ENCODE peak calls at places on chromosomes 6 and 20, in four cellular contexts. One of them, this sample, is unnamed.

GRCh38 chr20:32516985-32517873 is 67.9 kb downstream of the NOL4L start:
- DNase-seq in K562: no peak
- DNase-seq in IMR-90: peak
- DNase-seq in HepG2: no peak
- DNase-seq in this sample: no peak

GRCh38 chr20:37567331-37567665 is 39.6 kb upstream of the BLCAP start:
- DNase-seq in K562: no peak
- DNase-seq in HepG2: no peak
- DNase-seq in IMR-90: no peak
- DNase-seq in this sample: no peak

GRCh38 chr20:64278319-64278681 is 22.8 kb downstream of the PCMTD2 start:
- DNase-seq in HepG2: no peak
- DNase-seq in IMR-90: no peak
- DNase-seq in K562: no peak
- DNase-seq in this sample: no peak

GRCh38 chr20:39660251-39660650 is 698.1 kb downstream of the DHX35 start:
- DNase-seq in HepG2: no peak
- DNase-seq in IMR-90: no peak
- DNase-seq in K562: no peak
- DNase-seq in this sample: no peak

GRCh38 chr6:162118706-162119105 is 608.9 kb downstream of the PRKN start:
- DNase-seq in IMR-90: no peak
- DNase-seq in HepG2: no peak
- DNase-seq in K562: no peak
- DNase-seq in this sample: no peak

GRCh38 chr6:108762394-108762793 is 85.8 kb upstream of the ARMC2 start:
- DNase-seq in IMR-90: no peak
- DNase-seq in HepG2: no peak
- DNase-seq in K562: no peak
- DNase-seq in this sample: no peak

GRCh38 chr20:25285091-25285647 is 37.3 kb downstream of the PYGB start:
- DNase-seq in K562: peak
- DNase-seq in HepG2: no peak
- DNase-seq in IMR-90: no peak
- DNase-seq in this sample: no peak

GRCh38 chr20:24771651-24772061 is 177.4 kb upstream of the CST7 start:
- DNase-seq in K562: no peak
- DNase-seq in HepG2: no peak
- DNase-seq in IMR-90: no peak
- DNase-seq in this sample: no peak

GRCh38 chr20:31608256-31608980 is 3.3 kb downstream of the ID1 start:
- DNase-seq in K562: peak
- DNase-seq in IMR-90: peak
- DNase-seq in HepG2: peak
- DNase-seq in this sample: peak

GRCh38 chr6:73081955-73082354 is 143.3 kb downstream of the KHDC1L start:
- DNase-seq in IMR-90: no peak
- DNase-seq in HepG2: no peak
- DNase-seq in K562: no peak
- DNase-seq in this sample: no peak

GRCh38 chr6:121748376-121748775 is 312.9 kb downstream of the GJA1 start:
- DNase-seq in IMR-90: peak
- DNase-seq in K562: no peak
- DNase-seq in HepG2: no peak
- DNase-seq in this sample: no peak
- H3K9ac ChIP-seq in IMR-90: no peak
- H3K9ac ChIP-seq in K562: no peak
- H3K9ac ChIP-seq in HepG2: no peak
- H3K9ac ChIP-seq in this sample: no peak

DNA sequence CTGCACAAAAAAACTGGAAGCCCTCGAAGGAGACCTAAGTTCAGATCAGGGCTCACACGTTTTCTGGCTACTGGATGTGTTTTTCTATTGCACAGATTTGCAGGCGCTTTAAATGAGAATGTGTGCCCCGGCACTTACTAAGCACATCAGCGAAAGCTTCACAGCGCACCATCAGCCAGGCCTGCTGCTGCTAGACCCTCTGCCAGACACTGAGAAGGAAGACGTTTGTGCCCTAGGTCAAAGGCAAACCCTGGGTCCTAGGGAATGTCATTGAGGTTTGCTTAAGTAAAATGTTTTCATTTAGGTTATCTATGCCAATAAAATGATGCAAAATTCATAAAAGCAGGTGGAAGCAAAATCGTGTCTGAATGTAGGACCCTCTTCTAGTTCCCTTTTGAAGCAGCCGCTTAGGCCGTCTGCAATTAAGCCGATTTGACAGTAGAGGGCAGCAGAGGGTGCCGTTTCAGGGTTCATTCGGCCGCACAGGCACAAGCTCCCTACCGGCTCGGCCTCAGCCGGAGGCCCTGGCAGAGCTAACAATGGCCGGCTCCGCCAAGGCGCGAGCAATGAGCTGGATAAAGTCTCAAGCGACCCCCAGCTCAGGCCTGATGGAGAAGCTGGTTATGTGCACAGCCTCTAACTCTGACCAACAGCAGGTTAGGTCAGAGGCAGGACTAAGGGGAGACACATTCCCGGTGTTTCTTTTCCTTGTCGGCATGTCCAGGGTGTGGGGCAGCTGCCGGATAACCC is 107.2 kb upstream of the FOXA2 start:
- DNase-seq in K562: peak
- DNase-seq in IMR-90: peak
- DNase-seq in HepG2: peak
- DNase-seq in this sample: peak
- TF ChIP-seq CEBPB in K562: no peak
- TF ChIP-seq CEBPB in IMR-90: no peak
- TF ChIP-seq CEBPB in HepG2: no peak
- TF ChIP-seq CEBPB in this sample: no peak

GRCh38 chr6:7640607-7641577 is 50.9 kb downstream of the SNRNP48 start:
- DNase-seq in IMR-90: peak
- DNase-seq in K562: no peak
- DNase-seq in HepG2: peak
- DNase-seq in this sample: peak
- H3K9ac ChIP-seq in IMR-90: no peak
- H3K9ac ChIP-seq in K562: no peak
- H3K9ac ChIP-seq in HepG2: no peak
- H3K9ac ChIP-seq in this sample: no peak

DNA sequence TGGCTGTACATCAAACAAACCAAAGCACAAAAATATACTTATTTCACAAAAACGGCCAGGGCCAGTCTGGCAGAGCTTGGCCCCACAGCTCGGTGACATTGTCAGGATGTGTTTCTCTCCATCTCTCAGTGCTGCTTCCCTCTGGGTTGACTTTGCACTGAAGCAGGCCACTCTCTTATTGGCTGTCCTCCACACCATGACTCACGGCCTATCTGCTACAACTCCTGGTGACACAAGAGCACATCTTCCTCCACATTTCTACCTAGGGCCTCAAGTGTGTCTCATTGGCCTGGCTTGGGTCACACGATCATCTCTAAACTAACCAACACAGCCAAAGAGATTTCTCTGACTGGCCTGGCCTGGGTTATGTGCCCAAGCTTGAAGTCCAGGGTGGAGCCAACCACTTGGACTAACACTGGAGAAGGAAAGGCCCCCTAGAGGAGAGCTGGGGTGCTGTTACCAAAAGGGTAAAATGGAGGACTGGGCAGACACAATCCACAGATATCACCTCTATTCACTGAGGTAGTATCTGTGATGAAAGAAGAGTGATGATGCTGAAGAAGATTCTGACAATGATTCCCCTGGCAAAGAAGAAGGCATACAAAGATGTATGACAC is 159.8 kb upstream of the TSHZ2 start:
- DNase-seq in K562: peak
- DNase-seq in HepG2: no peak
- DNase-seq in IMR-90: no peak
- DNase-seq in this sample: no peak
- TF ChIP-seq CEBPB in K562: no peak
- TF ChIP-seq CEBPB in HepG2: no peak
- TF ChIP-seq CEBPB in IMR-90: no peak
- TF ChIP-seq CEBPB in this sample: no peak

GRCh38 chr20:62931464-62931863 is 5.2 kb upstream of the DIDO1 start:
- DNase-seq in K562: no peak
- DNase-seq in IMR-90: no peak
- DNase-seq in HepG2: no peak
- DNase-seq in this sample: no peak

GRCh38 chr20:62926229-62927127 is at the start of gene DIDO1:
- DNase-seq in K562: peak
- DNase-seq in IMR-90: peak
- DNase-seq in HepG2: peak
- DNase-seq in this sample: peak

GRCh38 chr20:62927128-62927705 is 912 bp upstream of the DIDO1 start:
- DNase-seq in IMR-90: no peak
- DNase-seq in K562: no peak
- DNase-seq in HepG2: peak
- DNase-seq in this sample: no peak

GRCh38 chr20:62928246-62928939 is 2.1 kb upstream of the DIDO1 start:
- DNase-seq in IMR-90: no peak
- DNase-seq in K562: no peak
- DNase-seq in HepG2: no peak
- DNase-seq in this sample: no peak

GRCh38 chr20:62929051-62929538 is 2.8 kb upstream of the DIDO1 start:
- DNase-seq in IMR-90: peak
- DNase-seq in K562: peak
- DNase-seq in HepG2: peak
- DNase-seq in this sample: no peak
- H3K9ac ChIP-seq in IMR-90: peak
- H3K9ac ChIP-seq in K562: peak
- H3K9ac ChIP-seq in HepG2: peak
- H3K9ac ChIP-seq in this sample: no peak

GRCh38 chr6:133631421-133631820 is 257.5 kb upstream of the TCF21 start:
- DNase-seq in K562: no peak
- DNase-seq in HepG2: peak
- DNase-seq in IMR-90: peak
- DNase-seq in this sample: no peak

GRCh38 chr6:133632906-133633305 is 256.0 kb upstream of the TCF21 start:
- DNase-seq in HepG2: no peak
- DNase-seq in IMR-90: no peak
- DNase-seq in K562: no peak
- DNase-seq in this sample: no peak

GRCh38 chr6:133634474-133634873 is 254.4 kb upstream of the TCF21 start:
- DNase-seq in IMR-90: no peak
- DNase-seq in HepG2: no peak
- DNase-seq in K562: no peak
- DNase-seq in this sample: no peak

GRCh38 chr6:133630651-133631050 is 258.3 kb upstream of the TCF21 start:
- DNase-seq in HepG2: no peak
- DNase-seq in IMR-90: no peak
- DNase-seq in K562: no peak
- DNase-seq in this sample: no peak

GRCh38 chr6:133632206-133632605 is 256.7 kb upstream of the TCF21 start:
- DNase-seq in HepG2: no peak
- DNase-seq in IMR-90: peak
- DNase-seq in K562: no peak
- DNase-seq in this sample: no peak
- TF ChIP-seq CEBPB in HepG2: no peak
- TF ChIP-seq CEBPB in IMR-90: peak
- TF ChIP-seq CEBPB in K562: no peak
- TF ChIP-seq CEBPB in this sample: no peak

DNA sequence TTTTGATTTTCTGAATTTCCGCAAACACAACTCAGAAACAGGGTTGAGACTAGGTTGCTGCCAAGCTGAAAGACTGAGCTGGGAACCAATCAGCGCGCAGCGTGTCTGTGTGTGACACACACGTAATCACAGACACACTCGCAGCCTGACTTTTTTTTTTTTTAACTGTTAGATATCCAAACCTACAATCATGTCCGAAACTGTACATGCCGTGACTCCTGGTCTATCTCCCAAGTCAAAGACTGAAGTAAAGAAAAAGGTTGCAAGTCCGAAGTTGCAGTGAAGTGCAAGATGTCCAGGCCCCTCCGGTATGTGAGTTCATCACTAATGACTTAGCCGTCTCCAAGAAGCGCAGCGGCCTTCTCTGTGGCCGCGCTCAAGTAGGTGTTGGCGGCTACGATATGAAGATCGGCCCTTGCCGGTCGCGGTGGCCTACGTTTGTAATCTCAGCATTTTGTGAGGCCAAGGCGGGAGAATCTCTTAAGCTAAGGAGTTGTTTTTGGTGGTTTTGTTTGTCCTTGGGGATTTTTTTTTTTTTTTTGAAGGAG is 108.2 kb downstream of the HFE start:
- DNase-seq in HepG2: peak
- DNase-seq in K562: peak
- DNase-seq in IMR-90: peak
- DNase-seq in this sample: peak
- H3K9ac ChIP-seq in HepG2: peak
- H3K9ac ChIP-seq in K562: peak
- H3K9ac ChIP-seq in IMR-90: peak
- H3K9ac ChIP-seq in this sample: peak